ENCODE peak calls at places on chromosome X, in six cellular contexts. H is K562, U is H1, A is WTC11, B is GM12878, L is HepG2. N is an unnamed sample.
A peak's percentile ranks its signal among the peaks of the same experiment; 100 is the strongest.

GRCh38 chrX:23959781-23960180 is 52.0 kb downstream of the CXorf58 start:
- DNase-seq in B (no peak), H (no peak), U (no peak), L (no peak), A (no peak), N (peak; percentile 4)

GRCh38 chrX:8042304-8042703 is 115.1 kb upstream of the PNPLA4 start:
- DNase-seq in H (no peak), A (no peak), L (peak; percentile 6), B (no peak), U (no peak), N (peak; percentile 40)

GRCh38 chrX:12425496-12425895 is 287.2 kb downstream of the FRMPD4 start:
- DNase-seq in H (no peak), B (no peak), A (no peak), U (no peak), L (no peak), N (no peak)

GRCh38 chrX:72352786-72353185 is 47.1 kb upstream of the CITED1 start:
- DNase-seq in B (no peak), A (no peak), U (no peak), H (no peak), L (no peak), N (no peak)

GRCh38 chrX:152656890-152657289 is 19.2 kb downstream of the GABRQ start:
- DNase-seq in B (no peak), H (no peak), L (peak; percentile 10), A (no peak), U (no peak), N (no peak)

GRCh38 chrX:17655232-17656034 is 81.9 kb upstream of the SCML1 start:
- DNase-seq in U (no peak), B (no peak), L (no peak), H (no peak), A (peak; percentile 27), N (peak; percentile 41)

GRCh38 chrX:139094671-139095592 is 383.4 kb upstream of the FGF13 start:
- DNase-seq in H (no peak), U (no peak), B (no peak), A (no peak), L (no peak), N (no peak)

GRCh38 chrX:69961365-69962072 is 88.2 kb downstream of the AWAT2 start:
- DNase-seq in H (no peak), U (no peak), L (no peak), A (no peak), B (no peak), N (no peak)

GRCh38 chrX:80388206-80388605 is 32.0 kb upstream of the TENT5D start:
- DNase-seq in A (no peak), B (no peak), U (no peak), L (no peak), H (no peak), N (no peak)

GRCh38 chrX:120250522-120251271 is at the start of gene ZBTB33:
- DNase-seq in A (peak; percentile 89), B (peak; percentile 60), L (peak; percentile 86), U (peak; percentile 83), H (peak; percentile 91), N (peak; percentile 94)

GRCh38 chrX:50107470-50107869 is 93.3 kb downstream of the AKAP4 start:
- DNase-seq in A (no peak), L (no peak), H (no peak), B (no peak), U (no peak), N (no peak)

GRCh38 chrX:19554786-19555185 is 39.5 kb upstream of the MAP3K15 start:
- DNase-seq in H (no peak), A (no peak), L (no peak), B (peak; percentile 38), U (no peak), N (no peak)

GRCh38 chrX:11386001-11386523 is 92.8 kb downstream of the AMELX start:
- DNase-seq in A (no peak), B (no peak), L (no peak), U (no peak), H (no peak), N (no peak)

GRCh38 chrX:142804085-142804484 is 221.6 kb upstream of the SPANXN4 start:
- DNase-seq in U (no peak), L (no peak), H (no peak), A (no peak), B (no peak), N (peak; percentile 47)

GRCh38 chrX:8987672-8988250 is 46.2 kb downstream of the FAM9B start:
- DNase-seq in B (no peak), U (no peak), H (no peak), A (no peak), L (no peak), N (no peak)

GRCh38 chrX:130212371-130212770 is 40.6 kb downstream of the RAB33A start:
- DNase-seq in A (no peak), L (no peak), H (no peak), B (no peak), U (no peak), N (no peak)

GRCh38 chrX:68827848-68828562 is 816 bp upstream of the EFNB1 start:
- DNase-seq in L (peak; percentile 55), U (peak; percentile 46), B (no peak), H (peak; percentile 69), A (peak; percentile 89), N (peak; percentile 74)
- TF ChIP-seq CREB1 in L (no peak), U (no peak), B (no peak), H (no peak), A (no peak), N (no peak)

DNA sequence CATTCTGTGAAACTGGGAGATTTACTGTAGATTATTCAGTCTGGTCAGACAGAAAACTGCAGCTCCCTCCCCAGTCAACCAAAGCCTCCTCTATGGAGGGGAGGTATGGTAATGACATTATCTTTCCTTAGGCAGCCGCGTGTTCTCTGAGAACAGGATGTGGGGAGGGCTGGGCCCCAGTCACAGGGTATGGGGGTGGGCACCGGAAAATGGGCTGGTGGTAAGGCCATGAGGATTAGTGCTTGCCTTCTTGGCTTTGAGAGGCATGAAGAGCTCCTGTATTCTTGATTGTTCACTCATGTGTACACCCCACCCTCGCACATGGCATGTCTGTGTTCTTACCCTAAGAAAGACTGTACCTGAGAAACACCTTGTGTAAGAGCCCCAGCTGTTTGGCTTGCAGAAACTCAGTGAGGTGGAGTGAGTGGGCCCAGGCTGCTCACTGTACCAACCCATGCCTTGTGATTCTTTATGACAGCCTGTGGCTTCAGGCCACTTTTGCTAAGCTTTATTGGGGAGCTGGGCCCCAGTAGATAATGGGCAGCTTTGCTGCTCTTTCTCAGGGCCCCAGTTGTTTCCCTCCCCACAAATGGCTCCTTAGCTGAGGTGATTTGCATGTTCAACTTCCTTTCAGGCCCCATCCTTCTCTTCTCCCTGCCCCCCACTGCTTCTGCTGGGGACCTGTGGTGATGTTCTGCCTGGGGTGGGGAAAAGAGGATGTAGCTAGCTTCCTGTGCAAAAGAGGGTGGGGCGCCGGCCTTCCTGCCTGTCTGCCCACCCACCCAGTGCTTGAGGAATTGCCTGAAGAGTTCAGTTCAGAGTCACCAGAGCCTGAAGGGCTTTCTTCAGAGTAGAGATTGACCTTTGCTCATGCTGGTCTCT is 30.7 kb downstream of the MSN start:
- DNase-seq in A (no peak), B (peak; percentile 83), U (no peak), H (peak; percentile 41), L (no peak), N (peak; percentile 15)
- TF ChIP-seq CREB1 in A (no peak), B (peak; percentile 24), U (no peak), H (no peak), L (no peak), N (no peak)

DNA sequence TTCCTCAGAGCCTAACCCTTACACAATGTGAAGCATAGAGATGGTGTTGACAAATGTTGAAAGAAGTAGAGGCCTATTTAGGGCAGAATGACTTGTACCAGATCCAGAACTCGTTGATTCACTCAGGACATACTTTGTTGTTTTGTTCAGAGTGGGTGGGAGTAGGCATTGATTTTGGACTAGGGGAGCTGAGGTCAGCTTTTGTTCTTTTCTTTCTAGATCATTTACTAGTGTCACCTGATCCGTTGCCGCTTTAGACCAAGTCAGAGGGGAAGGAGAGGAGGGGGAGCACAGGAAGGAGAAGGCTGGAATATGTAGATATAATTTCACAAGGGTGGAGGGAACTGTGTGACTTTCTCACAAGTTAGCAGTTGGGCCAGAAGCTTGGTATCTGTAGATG is 282.4 kb upstream of the GPC4 start:
- DNase-seq in H (no peak), B (no peak), L (no peak), A (no peak), U (no peak), N (no peak)
- TF ChIP-seq CREB1 in H (no peak), B (no peak), L (no peak), A (no peak), U (no peak), N (no peak)

GRCh38 chrX:118448273-118448783 is 47.3 kb upstream of the DOCK11 start:
- DNase-seq in L (no peak), H (no peak), U (no peak), A (no peak), B (no peak), N (no peak)
- TF ChIP-seq CREB1 in L (no peak), H (no peak), U (no peak), A (no peak), B (no peak), N (no peak)

GRCh38 chrX:37701588-37701987 is 16.0 kb downstream of the XK start:
- DNase-seq in L (no peak), U (no peak), B (no peak), H (no peak), A (no peak), N (peak; percentile 4)

GRCh38 chrX:37692918-37693317 is 7.3 kb downstream of the XK start:
- DNase-seq in H (no peak), A (no peak), B (no peak), L (no peak), U (no peak), N (no peak)

GRCh38 chrX:37697169-37697760 is 11.7 kb downstream of the XK start:
- DNase-seq in A (no peak), H (no peak), U (no peak), L (no peak), B (no peak), N (no peak)
- TF ChIP-seq CREB1 in A (no peak), H (no peak), U (no peak), L (no peak), B (no peak), N (no peak)

GRCh38 chrX:87337267-87337666 is 180.3 kb upstream of the KLHL4 start:
- DNase-seq in B (no peak), L (no peak), A (no peak), U (no peak), H (no peak), N (peak; percentile 1)

DNA sequence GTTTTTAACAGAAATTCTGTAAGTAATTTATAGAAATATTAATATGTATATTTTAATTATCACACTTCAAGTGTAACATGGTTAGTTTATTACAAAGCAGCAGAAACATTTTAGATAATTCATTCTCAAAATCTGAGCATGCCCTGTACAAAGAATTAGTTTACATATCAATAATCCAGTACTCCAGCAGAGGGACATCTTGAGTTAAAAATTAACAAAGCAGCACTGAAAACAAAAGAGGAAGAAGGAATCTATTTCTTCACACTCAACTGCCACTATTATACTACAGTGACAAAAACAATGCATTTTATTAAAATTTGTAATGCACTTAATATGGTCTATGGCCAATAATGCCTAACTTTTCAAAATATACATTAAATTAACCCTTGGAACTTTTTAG is 179.1 kb upstream of the KLHL4 start:
- DNase-seq in H (no peak), U (no peak), B (no peak), L (peak; percentile 5), A (no peak), N (peak; percentile 34)
- TF ChIP-seq CREB1 in H (no peak), U (no peak), B (no peak), L (no peak), A (no peak), N (no peak)